ENCODE peak calls at places on chromosomes 6 and 20, in seven cellular contexts. Y is AG04450, K is AG09309, M is mesothelial cell of epicardium, N is endothelial cell of umbilical vein, O is stomach, B is IMR-90. U is an unnamed sample.

GRCh38 chr20:10423735-10424134 is 10.3 kb downstream of the MKKS start:
- DNase-seq in Y (no peak), K (no peak), B (no peak), O (no peak), N (no peak), M (no peak), U (no peak)

GRCh38 chr6:116536216-116536621 is 9.3 kb downstream of the TRAPPC3L start:
- DNase-seq in O (no peak), Y (no peak), K (peak), M (no peak), N (peak), B (peak), U (peak)

GRCh38 chr6:54134934-54135333 is 23.7 kb downstream of the MLIP start:
- DNase-seq in M (no peak), B (peak), N (no peak), Y (no peak), K (no peak), O (no peak), U (no peak)

GRCh38 chr6:157464653-157465535 is 83.9 kb downstream of the ZDHHC14 start:
- DNase-seq in K (no peak), M (no peak), N (no peak), Y (no peak), O (no peak), B (no peak), U (no peak)

GRCh38 chr6:30836957-30837356 is 47.4 kb upstream of the DDR1 start:
- DNase-seq in B (no peak), K (no peak), M (no peak), N (no peak), O (no peak), Y (no peak), U (no peak)

GRCh38 chr6:25476126-25476525 is 175.9 kb upstream of the SCGN start:
- DNase-seq in O (no peak), M (no peak), N (no peak), K (no peak), B (peak), Y (no peak), U (peak)

GRCh38 chr6:74991573-74992332 is 214.1 kb downstream of the COL12A1 start:
- DNase-seq in K (peak), Y (no peak), M (no peak), O (no peak), N (peak), B (peak), U (no peak)

GRCh38 chr6:30646450-30647038 is 389 bp upstream of the C6orf136 start:
- DNase-seq in N (peak), M (peak), O (peak), Y (no peak), B (no peak), K (peak), U (peak)

GRCh38 chr6:156438519-156438918 is 338.7 kb upstream of the ARID1B start:
- DNase-seq in M (no peak), B (no peak), N (no peak), K (no peak), O (no peak), Y (no peak), U (no peak)

GRCh38 chr20:2398453-2398852 is 17.8 kb downstream of the TGM6 start:
- DNase-seq in B (no peak), N (no peak), O (no peak), Y (no peak), M (no peak), K (no peak), U (no peak)

GRCh38 chr20:2399390-2399789 is 18.7 kb downstream of the TGM6 start:
- DNase-seq in K (no peak), N (no peak), Y (no peak), M (no peak), B (no peak), O (no peak), U (no peak)

GRCh38 chr20:2396241-2396814 is 15.6 kb downstream of the TGM6 start:
- DNase-seq in Y (no peak), K (no peak), N (no peak), O (no peak), B (no peak), M (no peak), U (no peak)

GRCh38 chr20:2397091-2397490 is 16.4 kb downstream of the TGM6 start:
- DNase-seq in K (no peak), M (no peak), Y (no peak), B (no peak), O (no peak), N (no peak), U (no peak)

DNA sequence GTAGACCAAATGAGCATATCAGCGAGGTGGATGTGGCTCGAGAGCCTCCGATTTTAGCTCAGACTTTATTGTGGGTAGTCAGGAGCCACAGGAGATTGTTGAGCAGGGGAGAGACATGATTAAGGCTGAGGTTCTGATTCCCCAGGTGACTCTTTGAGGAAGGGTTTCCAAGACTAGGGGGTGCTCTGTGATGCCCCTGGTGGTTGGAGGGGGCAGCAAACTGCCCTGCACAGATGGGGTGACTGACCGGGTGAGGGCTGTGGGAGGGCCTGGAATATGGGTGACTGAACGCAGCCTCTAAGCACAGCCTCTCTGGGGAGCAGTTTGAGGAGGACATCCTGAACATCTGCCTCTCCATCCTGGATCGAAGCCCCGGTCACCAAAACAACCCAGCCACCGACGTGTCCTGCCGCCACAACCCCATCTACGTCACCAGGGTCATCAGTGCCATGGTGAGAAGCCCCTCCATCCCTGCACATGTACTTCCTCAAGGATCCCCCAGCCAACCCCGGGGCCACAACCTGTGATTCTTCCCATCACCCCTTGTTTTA is 17.0 kb downstream of the TGM6 start:
- DNase-seq in M (no peak), N (no peak), Y (no peak), B (no peak), K (no peak), O (no peak), U (no peak)
- TF ChIP-seq CTCF in M (no peak), N (no peak), Y (no peak), B (no peak), K (peak), O (no peak), U (no peak)

GRCh38 chr20:18137412-18138265 is at the start of the genes KAT14 and PET117:
- DNase-seq in M (peak), N (peak), K (peak), O (peak), B (peak), Y (peak), U (peak)
- TF ChIP-seq CTCF in M (no peak), N (no peak), K (no peak), O (no peak), B (no peak), Y (peak), U (no peak)

GRCh38 chr20:37081717-37082289 is 14.0 kb downstream of the RBL1 start:
- DNase-seq in M (no peak), Y (no peak), N (peak), K (no peak), B (no peak), O (no peak), U (no peak)
- TF ChIP-seq CTCF in M (peak), Y (peak), N (peak), K (peak), B (peak), O (no peak), U (peak)

DNA sequence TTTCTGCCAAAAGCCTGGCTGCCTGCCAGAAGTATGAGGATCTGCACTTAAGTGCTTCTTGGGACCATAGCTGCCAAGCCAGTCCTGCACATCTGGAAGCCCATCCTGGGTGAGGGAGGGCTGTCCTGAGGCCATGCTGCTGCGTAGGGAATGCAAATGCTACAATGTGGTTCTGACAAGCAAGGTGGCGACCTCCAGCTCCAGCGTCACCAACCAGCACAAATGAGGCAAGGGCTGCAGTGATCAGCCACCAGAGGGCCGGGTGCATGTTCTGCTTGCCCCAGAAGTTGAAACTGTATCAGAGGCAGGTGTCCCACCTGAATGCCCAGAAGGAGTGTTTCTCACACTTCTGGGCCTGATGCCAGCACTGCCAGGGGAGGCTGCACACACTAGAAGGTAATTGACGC is 99.1 kb upstream of the KCNQ5 start:
- DNase-seq in B (no peak), K (no peak), M (no peak), O (no peak), Y (no peak), N (no peak), U (no peak)
- TF ChIP-seq CTCF in B (no peak), K (no peak), M (no peak), O (no peak), Y (no peak), N (no peak), U (no peak)

GRCh38 chr20:19783966-19784401 is 25.9 kb downstream of the RIN2 start:
- DNase-seq in N (peak), Y (peak), K (no peak), O (peak), M (no peak), B (peak), U (no peak)
- TF ChIP-seq CTCF in N (peak), Y (no peak), K (no peak), O (no peak), M (no peak), B (no peak), U (no peak)

GRCh38 chr6:84776392-84776791 is 12.0 kb upstream of the TBX18 start:
- DNase-seq in O (no peak), M (no peak), N (no peak), B (no peak), Y (no peak), K (no peak), U (no peak)

GRCh38 chr6:84777888-84778287 is 13.5 kb upstream of the TBX18 start:
- DNase-seq in M (no peak), N (no peak), O (no peak), K (peak), B (no peak), Y (no peak), U (peak)

GRCh38 chr6:84774174-84775158 is 10.1 kb upstream of the TBX18 start:
- DNase-seq in N (peak), B (no peak), Y (no peak), M (peak), K (no peak), O (no peak), U (peak)

GRCh38 chr6:84779917-84780316 is 15.5 kb upstream of the TBX18 start:
- DNase-seq in K (no peak), N (no peak), M (no peak), Y (no peak), B (no peak), O (no peak), U (no peak)

DNA sequence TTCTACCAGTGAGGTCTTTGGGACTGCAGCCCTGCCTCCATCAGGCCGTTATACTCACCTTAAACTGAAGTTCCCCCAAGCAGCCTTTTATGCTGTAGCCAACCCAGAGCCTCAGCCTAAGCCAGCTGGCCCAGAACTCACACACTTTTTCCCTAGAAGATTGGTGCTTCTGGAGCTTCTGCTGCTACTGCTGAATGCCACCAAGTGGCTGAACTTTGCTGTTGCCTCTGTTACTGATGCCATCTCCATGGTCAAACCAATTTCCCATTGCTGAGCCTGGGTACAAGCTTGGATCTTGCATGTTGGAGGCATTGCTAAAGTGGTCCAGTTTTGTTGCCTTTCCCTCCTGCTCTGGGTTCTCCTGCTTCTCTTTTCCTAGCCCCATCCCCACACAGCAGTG is 15.0 kb upstream of the TBX18 start:
- DNase-seq in Y (no peak), N (no peak), B (no peak), M (no peak), O (no peak), K (no peak), U (no peak)
- TF ChIP-seq CTCF in Y (peak), N (peak), B (no peak), M (no peak), O (no peak), K (peak), U (peak)

GRCh38 chr6:108247965-108248536 is 12.8 kb downstream of the SNX3 start:
- DNase-seq in B (no peak), N (no peak), M (no peak), Y (no peak), O (no peak), K (no peak), U (no peak)
- TF ChIP-seq CTCF in B (no peak), N (no peak), M (no peak), Y (no peak), O (no peak), K (no peak), U (no peak)

GRCh38 chr6:138393871-138394783 is 9.9 kb upstream of the HEBP2 start:
- DNase-seq in Y (no peak), O (no peak), B (no peak), K (no peak), N (no peak), M (no peak), U (no peak)

GRCh38 chr6:138401960-138402832 is 1.8 kb upstream of the HEBP2 start:
- DNase-seq in N (no peak), M (no peak), K (no peak), Y (no peak), O (no peak), B (no peak), U (no peak)

GRCh38 chr6:138396709-138397108 is 7.3 kb upstream of the HEBP2 start:
- DNase-seq in Y (no peak), M (no peak), O (no peak), B (no peak), K (no peak), N (no peak), U (no peak)

GRCh38 chr6:138400326-138400725 is 3.7 kb upstream of the HEBP2 start:
- DNase-seq in N (no peak), M (no peak), O (no peak), B (peak), Y (no peak), K (no peak), U (no peak)

DNA sequence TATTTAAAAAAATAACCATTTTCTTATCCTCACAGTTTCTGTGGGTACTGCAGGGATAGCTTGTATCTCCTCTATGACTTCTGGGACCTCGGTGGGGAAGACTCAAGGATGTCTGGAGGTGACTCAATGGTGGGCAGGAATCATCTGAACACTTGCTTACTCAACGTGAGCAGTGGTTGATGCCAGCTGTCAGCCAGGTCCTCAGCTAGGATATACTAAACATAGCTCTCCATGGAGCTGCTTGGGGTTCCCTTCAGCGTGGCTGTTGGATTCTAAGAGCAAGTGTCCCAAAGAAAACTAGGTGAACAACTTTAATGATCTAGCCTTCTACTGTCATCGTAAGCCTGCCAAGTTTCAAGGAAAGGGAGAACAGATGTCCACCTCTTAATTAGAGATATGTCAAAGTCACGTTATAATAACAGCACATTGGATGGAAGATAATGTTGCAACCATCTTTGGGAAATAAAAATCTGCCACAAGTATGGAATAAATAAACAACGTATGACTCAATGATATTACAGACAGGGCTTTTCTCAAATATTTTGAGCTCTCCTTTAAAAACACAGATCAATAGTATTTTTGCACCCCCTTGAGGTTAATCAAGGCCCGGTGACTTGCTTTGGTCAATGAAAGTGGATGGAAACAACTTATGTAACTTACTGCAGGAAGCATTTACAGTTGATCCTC is 6.8 kb upstream of the HEBP2 start:
- DNase-seq in Y (no peak), K (peak), N (no peak), M (no peak), B (peak), O (no peak), U (peak)
- TF ChIP-seq CTCF in Y (no peak), K (no peak), N (no peak), M (no peak), B (no peak), O (no peak), U (no peak)

GRCh38 chr20:4569092-4569491 is 152.6 kb upstream of the PRND start:
- DNase-seq in K (no peak), O (no peak), M (no peak), N (no peak), B (no peak), Y (no peak), U (no peak)
- TF ChIP-seq CTCF in K (no peak), O (no peak), M (no peak), N (peak), B (peak), Y (peak), U (no peak)

U was measured in foreskin fibroblast.